ENCODE peak calls at places on chromosomes 16 and 17, in nine cellular contexts. V is A549, D is endothelial cell of umbilical vein, I is K562, U is SK-N-SH, R is GM12878, Y is H1, N is HepG2, C is HCT116. O is an unnamed sample.

GRCh38 chr17:7296189-7296861 is 1.9 kb upstream of the YBX2 start:
- DNase-seq in V (peak; percentile 89), D (peak; percentile 74), C (peak; percentile 66), R (no peak), N (peak; percentile 56), U (peak; percentile 92), I (peak; percentile 74), Y (peak; percentile 96), O (peak; percentile 85)

GRCh38 chr17:81517339-81518112 is 4.9 kb upstream of the ACTG1 start:
- DNase-seq in D (no peak), R (peak; percentile 82), N (no peak), C (no peak), I (no peak), U (no peak), Y (peak; percentile 56), V (no peak), O (peak; percentile 87)

GRCh38 chr17:40004072-40004471 is 11.2 kb upstream of the CSF3 start:
- DNase-seq in U (no peak), N (no peak), R (no peak), D (no peak), V (no peak), Y (no peak), C (no peak), I (no peak), O (no peak)

GRCh38 chr17:56786989-56787482 is 46.7 kb downstream of the C17orf67 start:
- DNase-seq in R (peak; percentile 60), I (no peak), N (peak; percentile 73), Y (no peak), V (peak; percentile 70), D (peak; percentile 83), C (peak; percentile 90), U (no peak), O (peak; percentile 94)

GRCh38 chr17:74569001-74569391 is 1.7 kb upstream of the CD300H start:
- DNase-seq in R (no peak), I (no peak), V (no peak), C (no peak), Y (no peak), D (no peak), U (no peak), N (no peak), O (no peak)

GRCh38 chr16:4117250-4117578 is 972 bp upstream of the ADCY9 start:
- DNase-seq in R (no peak), I (no peak), D (no peak), C (no peak), Y (no peak), V (no peak), U (no peak), N (no peak), O (no peak)

GRCh38 chr16:80990577-80990976 is 16.1 kb downstream of the CMC2 start:
- DNase-seq in R (no peak), V (no peak), N (no peak), Y (no peak), D (no peak), C (no peak), U (no peak), I (no peak), O (no peak)

GRCh38 chr16:30112197-30113030 is 923 bp downstream of the GDPD3 start:
- DNase-seq in U (peak; percentile 87), D (no peak), V (peak; percentile 83), Y (peak; percentile 94), I (peak; percentile 78), R (no peak), N (peak; percentile 83), C (no peak), O (peak; percentile 80)

GRCh38 chr16:12390074-12390473 is 413.5 kb downstream of the SNX29 start:
- DNase-seq in R (no peak), I (no peak), N (no peak), Y (no peak), V (no peak), C (no peak), D (no peak), U (no peak), O (no peak)

GRCh38 chr17:3962217-3963069 is 1.8 kb downstream of the ATP2A3 start:
- DNase-seq in Y (no peak), V (no peak), R (no peak), U (no peak), I (no peak), D (no peak), N (no peak), C (no peak), O (no peak)

GRCh38 chr17:3961564-3962047 is 2.6 kb downstream of the ATP2A3 start:
- DNase-seq in R (peak; percentile 63), D (no peak), V (no peak), U (no peak), I (no peak), C (no peak), Y (no peak), N (no peak), O (peak; percentile 65)

GRCh38 chr17:3964203-3965122 is at the start of gene ATP2A3:
- DNase-seq in I (peak; percentile 76), D (no peak), C (no peak), U (peak; percentile 72), N (no peak), Y (peak; percentile 73), R (no peak), V (no peak), O (peak; percentile 72)

GRCh38 chr17:3965123-3965800 is 1.0 kb upstream of the ATP2A3 start:
- DNase-seq in U (peak; percentile 71), C (peak; percentile 22), D (no peak), I (peak; percentile 83), N (no peak), R (peak; percentile 33), Y (peak; percentile 80), V (peak; percentile 83), O (peak; percentile 92)

GRCh38 chr17:3963214-3964201 is 729 bp downstream of the ATP2A3 start:
- DNase-seq in C (no peak), R (no peak), V (no peak), N (no peak), I (peak; percentile 58), U (peak; percentile 54), D (no peak), Y (peak; percentile 71), O (peak; percentile 93)
- TF ChIP-seq MAX in C (no peak), R (no peak), V (no peak), N (no peak), I (no peak), U (no peak), D (no peak), Y (no peak), O (no peak)

DNA sequence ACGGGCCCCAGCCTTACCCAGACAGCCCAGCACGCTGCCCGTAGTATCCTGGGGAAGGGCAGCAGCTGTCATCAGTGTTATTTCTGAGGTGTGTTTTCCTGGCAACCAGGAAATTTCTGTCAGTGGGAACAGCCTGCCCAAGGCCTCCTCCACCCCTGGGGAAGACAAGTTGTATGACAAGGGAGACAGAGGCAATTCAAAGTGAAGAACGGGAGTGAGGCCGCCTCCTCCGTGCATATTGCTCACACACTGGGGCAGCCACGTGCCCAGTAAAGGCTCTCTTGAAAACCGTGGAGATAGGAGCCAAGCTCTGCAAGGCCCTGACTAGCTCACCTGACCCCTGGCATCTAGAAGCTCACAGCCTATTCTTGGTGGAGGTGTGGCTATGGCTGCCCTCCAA is 57.6 kb downstream of the RAI1 start:
- DNase-seq in Y (no peak), I (no peak), C (no peak), U (no peak), R (no peak), V (peak; percentile 42), D (peak; percentile 27), N (no peak), O (no peak)
- H3K4me3 ChIP-seq in Y (no peak overlapping the region), I (no peak overlapping the region), C (no peak overlapping the region), U (no peak overlapping the region), R (no peak overlapping the region), V (no peak overlapping the region), D (no peak overlapping the region), N (no peak overlapping the region), O (no peak overlapping the region)

DNA sequence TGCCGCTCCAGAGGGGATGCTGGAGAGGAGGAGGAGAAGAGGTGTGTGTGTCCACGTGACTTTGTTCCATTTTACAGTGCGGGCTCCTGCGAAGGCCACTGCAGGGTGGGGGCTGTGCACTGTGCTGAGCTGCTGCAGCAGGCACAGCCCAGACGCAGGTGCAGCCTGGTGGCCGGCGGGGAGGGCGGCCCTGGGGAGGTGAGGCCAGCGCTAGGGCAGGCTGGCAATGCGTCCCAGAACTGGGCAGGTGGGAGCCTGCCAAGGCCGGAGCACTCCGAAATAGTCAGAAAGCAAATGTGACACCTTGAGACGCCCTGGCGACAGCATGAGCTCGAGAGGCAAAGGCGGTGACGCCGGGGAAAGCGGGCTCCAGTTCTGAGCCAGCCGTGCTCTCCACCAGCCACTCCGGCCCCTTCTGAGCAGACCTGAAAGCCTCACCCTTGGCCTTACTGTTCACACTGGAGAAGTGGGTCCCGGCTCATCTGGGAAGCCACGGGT is 29.7 kb downstream of the CIBAR2 start:
- DNase-seq in C (no peak), U (no peak), I (no peak), Y (peak; percentile 78), D (no peak), V (no peak), R (no peak), N (no peak), O (no peak)
- TF ChIP-seq MAX in C (no peak), U (no peak), I (peak; percentile 25), Y (peak; percentile 41), D (no peak), V (no peak), R (no peak), N (no peak), O (no peak)

DNA sequence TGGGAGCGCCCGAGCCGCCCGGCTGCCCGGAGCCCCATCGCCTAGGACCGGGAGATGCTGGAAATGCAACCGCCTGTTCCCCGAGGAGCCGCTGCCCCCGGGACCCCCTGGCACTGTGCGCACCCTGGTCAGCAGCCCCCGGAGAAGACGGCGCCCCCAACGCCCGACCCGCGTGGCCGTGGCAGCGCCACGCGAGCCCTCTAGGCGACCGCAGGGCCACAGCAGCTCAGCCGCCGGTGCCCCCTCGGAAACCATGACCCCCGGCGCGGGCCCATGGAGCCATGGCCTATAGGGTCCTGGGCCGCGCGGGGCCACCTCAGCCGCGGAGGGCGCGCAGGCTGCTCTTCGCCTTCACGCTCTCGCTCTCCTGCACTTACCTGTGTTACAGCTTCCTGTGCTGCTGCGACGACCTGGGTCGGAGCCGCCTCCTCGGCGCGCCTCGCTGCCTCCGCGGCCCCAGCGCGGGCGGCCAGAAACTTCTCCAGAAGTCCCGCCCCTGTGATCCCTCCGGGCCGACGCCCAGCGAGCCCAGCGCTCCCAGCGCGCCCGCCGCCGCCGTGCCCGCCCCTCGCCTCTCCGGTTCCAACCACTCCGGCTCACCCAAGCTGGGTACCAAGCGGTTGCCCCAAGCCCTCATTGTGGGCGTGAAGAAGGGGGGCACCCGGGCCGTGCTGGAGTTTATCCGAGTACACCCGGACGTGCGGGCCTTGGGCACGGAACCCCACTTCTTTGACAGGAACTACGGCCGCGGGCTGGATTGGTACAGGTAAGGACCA is 556 bp downstream of the HS3ST2 start:
- DNase-seq in I (no peak), V (no peak), N (no peak), U (peak; percentile 56), D (no peak), Y (peak; percentile 81), R (no peak), C (no peak), O (no peak)
- H3K4me3 ChIP-seq in I (no peak overlapping the region), V (no peak overlapping the region), N (no peak overlapping the region), U (peak overlapping the region; percentile 33), D (no peak overlapping the region), Y (peak overlapping the region; percentile 56), R (no peak overlapping the region), C (no peak overlapping the region), O (no peak overlapping the region)

O was measured in NB4.